ENCODE peak calls at places on chromosomes 5 and 9, in five cellular contexts. One of them, this sample, is unnamed.

GRCh38 chr9:128555180-128555721 is 2.9 kb downstream of the SPTAN1 start:
- DNase-seq in AG10803: peak; percentile 58
- DNase-seq in uterus: no peak
- DNase-seq in GM20000: no peak
- DNase-seq in activated naive CD4-positive, alpha-beta T cell: no peak
- DNase-seq in this sample: no peak

GRCh38 chr5:72441861-72442540 is 65.2 kb downstream of the ZNF366 start:
- DNase-seq in uterus: no peak
- DNase-seq in GM20000: no peak
- DNase-seq in activated naive CD4-positive, alpha-beta T cell: no peak
- DNase-seq in AG10803: peak; percentile 94
- DNase-seq in this sample: no peak

GRCh38 chr5:172901788-172902496 is 57.3 kb upstream of the RPL26L1 start:
- DNase-seq in uterus: peak; percentile 62
- DNase-seq in AG10803: peak; percentile 59
- DNase-seq in activated naive CD4-positive, alpha-beta T cell: no peak
- DNase-seq in GM20000: no peak
- DNase-seq in this sample: no peak

GRCh38 chr9:120383999-120384924 is 195.7 kb downstream of the CDK5RAP2 start:
- DNase-seq in AG10803: peak; percentile 74
- DNase-seq in GM20000: no peak
- DNase-seq in uterus: no peak
- DNase-seq in activated naive CD4-positive, alpha-beta T cell: no peak
- DNase-seq in this sample: no peak

GRCh38 chr5:18527017-18527416 is 892.8 kb downstream of the TAF11L14 start:
- DNase-seq in activated naive CD4-positive, alpha-beta T cell: no peak
- DNase-seq in GM20000: no peak
- DNase-seq in uterus: no peak
- DNase-seq in AG10803: no peak
- DNase-seq in this sample: no peak

GRCh38 chr5:6435356-6435755 is 13.3 kb upstream of the UBE2QL1 start:
- DNase-seq in AG10803: no peak
- DNase-seq in uterus: no peak
- DNase-seq in GM20000: no peak
- DNase-seq in activated naive CD4-positive, alpha-beta T cell: no peak
- DNase-seq in this sample: no peak

GRCh38 chr9:136437839-136438547 is 1.7 kb downstream of the INPP5E start:
- DNase-seq in activated naive CD4-positive, alpha-beta T cell: no peak
- DNase-seq in GM20000: no peak
- DNase-seq in uterus: no peak
- DNase-seq in AG10803: peak; percentile 12
- DNase-seq in this sample: no peak

GRCh38 chr5:42889311-42889933 is 77.7 kb upstream of the SELENOP start:
- DNase-seq in uterus: peak; percentile 75
- DNase-seq in GM20000: peak; percentile 67
- DNase-seq in activated naive CD4-positive, alpha-beta T cell: peak; percentile 25
- DNase-seq in AG10803: peak; percentile 68
- DNase-seq in this sample: peak; percentile 69

GRCh38 chr9:113579270-113580040 is 115.9 kb downstream of the RGS3 start:
- DNase-seq in AG10803: no peak
- DNase-seq in activated naive CD4-positive, alpha-beta T cell: no peak
- DNase-seq in uterus: no peak
- DNase-seq in GM20000: peak; percentile 64
- DNase-seq in this sample: no peak

GRCh38 chr5:90022002-90022710 is 387.4 kb downstream of the CETN3 start:
- DNase-seq in AG10803: no peak
- DNase-seq in activated naive CD4-positive, alpha-beta T cell: no peak
- DNase-seq in uterus: no peak
- DNase-seq in GM20000: no peak
- DNase-seq in this sample: no peak

GRCh38 chr9:89372230-89372816 is 54.0 kb downstream of the SECISBP2 start:
- DNase-seq in AG10803: no peak
- DNase-seq in GM20000: no peak
- DNase-seq in activated naive CD4-positive, alpha-beta T cell: no peak
- DNase-seq in uterus: no peak
- DNase-seq in this sample: no peak

GRCh38 chr5:35436441-35437057 is 181.1 kb upstream of the SPEF2 start:
- DNase-seq in AG10803: peak; percentile 38
- DNase-seq in activated naive CD4-positive, alpha-beta T cell: no peak
- DNase-seq in uterus: no peak
- DNase-seq in GM20000: peak; percentile 36
- DNase-seq in this sample: no peak

GRCh38 chr5:147830035-147830434 is 1.4 kb downstream of the SPINK1 start:
- DNase-seq in activated naive CD4-positive, alpha-beta T cell: no peak
- DNase-seq in GM20000: no peak
- DNase-seq in uterus: no peak
- DNase-seq in AG10803: no peak
- DNase-seq in this sample: no peak

GRCh38 chr5:130773813-130774212 is 391.2 kb downstream of the HINT1 start:
- DNase-seq in AG10803: no peak
- DNase-seq in uterus: no peak
- DNase-seq in GM20000: no peak
- DNase-seq in activated naive CD4-positive, alpha-beta T cell: no peak
- DNase-seq in this sample: no peak

GRCh38 chr5:171840066-171840465 is 54.4 kb downstream of the SMIM23 start:
- DNase-seq in AG10803: no peak
- DNase-seq in GM20000: no peak
- DNase-seq in activated naive CD4-positive, alpha-beta T cell: no peak
- DNase-seq in uterus: no peak
- DNase-seq in this sample: no peak

GRCh38 chr9:104984541-104984940 is 56.6 kb upstream of the ABCA1 start:
- DNase-seq in activated naive CD4-positive, alpha-beta T cell: no peak
- DNase-seq in uterus: no peak
- DNase-seq in GM20000: no peak
- DNase-seq in AG10803: no peak
- DNase-seq in this sample: no peak

GRCh38 chr9:98962861-98963260 is 19.2 kb downstream of the COL15A1 start:
- DNase-seq in GM20000: no peak
- DNase-seq in uterus: no peak
- DNase-seq in AG10803: peak; percentile 69
- DNase-seq in activated naive CD4-positive, alpha-beta T cell: no peak
- DNase-seq in this sample: no peak